ENCODE peak calls at places on chromosomes 16 and 17, in six cellular contexts. G is stomach, Z is mesendoderm, J is HAP-1, D is GM12878, K is MM.1S. F is an unnamed sample. For H3K4me1, the result is how much of the 10 kb centered on the place peaks cover.

GRCh38 chr16:74297296-74297665 is 667 bp downstream of the PSMD7 start:
- DNase-seq in Z (peak), D (no peak), J (peak), G (no peak), K (peak), F (no peak)

GRCh38 chr17:62628845-62629555 is 1.5 kb downstream of the MRC2 start:
- DNase-seq in Z (peak), J (peak), G (no peak), D (no peak), K (no peak), F (no peak)

GRCh38 chr17:2749058-2749783 is at the start of gene CCDC92B:
- DNase-seq in G (no peak), Z (no peak), K (no peak), J (no peak), D (no peak), F (no peak)

GRCh38 chr16:15708096-15708495 is 58.1 kb downstream of the NDE1 start:
- DNase-seq in G (no peak), D (no peak), K (no peak), Z (no peak), J (no peak), F (no peak)

GRCh38 chr16:28572659-28573510 is 19.2 kb downstream of the SGF29 start:
- DNase-seq in K (no peak), G (no peak), D (no peak), J (no peak), Z (peak), F (peak)

GRCh38 chr17:50048146-50048720 is 7.7 kb upstream of the ITGA3 start:
- DNase-seq in G (no peak), D (no peak), Z (no peak), J (no peak), K (no peak), F (no peak)

GRCh38 chr16:56631832-56632159 is 663 bp upstream of the MT1M start:
- DNase-seq in D (no peak), Z (no peak), G (no peak), K (no peak), J (no peak), F (no peak)

GRCh38 chr16:30437511-30438046 is 7.7 kb upstream of the DCTPP1 start:
- DNase-seq in J (no peak), K (no peak), D (no peak), G (peak), Z (no peak), F (peak)

GRCh38 chr17:64580384-64581307 is 73.9 kb downstream of the CEP95 start:
- DNase-seq in D (no peak), G (no peak), Z (no peak), J (no peak), K (no peak), F (no peak)

GRCh38 chr16:24677388-24677787 is 52.1 kb upstream of the TNRC6A start:
- DNase-seq in Z (no peak), J (no peak), G (no peak), K (no peak), D (no peak), F (no peak)

GRCh38 chr17:45998987-45999899 is at the start of gene STH:
- DNase-seq in J (no peak), K (no peak), G (no peak), Z (no peak), D (no peak), F (no peak)

GRCh38 chr16:66275795-66276428 is 90.6 kb upstream of the CDH5 start:
- DNase-seq in Z (peak), J (peak), D (no peak), G (peak), K (peak), F (peak)

GRCh38 chr16:69064789-69065313 is 40.6 kb upstream of the HAS3 start:
- DNase-seq in J (no peak), G (no peak), K (no peak), Z (no peak), D (no peak), F (no peak)

GRCh38 chr16:9393601-9394000 is 302.2 kb downstream of the HAPSTR1 start:
- DNase-seq in K (no peak), J (no peak), G (no peak), Z (no peak), D (no peak), F (no peak)

GRCh38 chr17:27327397-27327796 is 33.5 kb downstream of the WSB1 start:
- DNase-seq in K (no peak), G (no peak), D (no peak), J (no peak), Z (no peak), F (no peak)

GRCh38 chr16:50593410-50594139 is 45.4 kb downstream of the NKD1 start:
- DNase-seq in G (no peak), D (no peak), K (no peak), Z (peak), J (peak), F (no peak)

GRCh38 chr16:30183961-30184429 is 593 bp downstream of the CORO1A start:
- DNase-seq in D (peak), J (peak), Z (no peak), K (peak), G (peak), F (peak)

GRCh38 chr17:78338860-78339259 is 21.0 kb downstream of the SOCS3 start:
- DNase-seq in K (peak), Z (no peak), D (no peak), G (peak), J (no peak), F (no peak)

GRCh38 chr16:80027007-80027965 is 426.7 kb upstream of the MAF start:
- DNase-seq in J (peak), K (no peak), G (peak), Z (peak), D (peak), F (peak)

GRCh38 chr17:32015245-32016013 is 8.2 kb downstream of the LRRC37B start:
- DNase-seq in K (no peak), J (no peak), Z (no peak), G (no peak), D (no peak), F (no peak)

GRCh38 chr17:72658675-72659074 is 433.8 kb downstream of the SLC39A11 start:
- DNase-seq in K (no peak), G (no peak), D (no peak), J (no peak), Z (no peak), F (no peak)

GRCh38 chr17:40321502-40322416 is 12.8 kb downstream of the RARA start:
- DNase-seq in J (no peak), K (peak), D (no peak), G (peak), Z (no peak), F (no peak)

GRCh38 chr17:75665981-75666380 is 973 bp downstream of the RECQL5 start:
- DNase-seq in Z (no peak), D (no peak), G (no peak), K (no peak), J (no peak), F (no peak)

GRCh38 chr16:70676571-70677498 is 9.0 kb downstream of the MTSS2 start:
- DNase-seq in G (no peak), J (no peak), Z (peak), K (no peak), D (no peak), F (peak)

GRCh38 chr17:35618628-35619027 is 31.5 kb downstream of the AP2B1 start:
- DNase-seq in D (no peak), Z (no peak), G (no peak), J (no peak), K (no peak), F (no peak)
- H3K4me1 ChIP-seq in D (under half), Z (under half), G (under half), J (under half), K (under half), F (under half)

DNA sequence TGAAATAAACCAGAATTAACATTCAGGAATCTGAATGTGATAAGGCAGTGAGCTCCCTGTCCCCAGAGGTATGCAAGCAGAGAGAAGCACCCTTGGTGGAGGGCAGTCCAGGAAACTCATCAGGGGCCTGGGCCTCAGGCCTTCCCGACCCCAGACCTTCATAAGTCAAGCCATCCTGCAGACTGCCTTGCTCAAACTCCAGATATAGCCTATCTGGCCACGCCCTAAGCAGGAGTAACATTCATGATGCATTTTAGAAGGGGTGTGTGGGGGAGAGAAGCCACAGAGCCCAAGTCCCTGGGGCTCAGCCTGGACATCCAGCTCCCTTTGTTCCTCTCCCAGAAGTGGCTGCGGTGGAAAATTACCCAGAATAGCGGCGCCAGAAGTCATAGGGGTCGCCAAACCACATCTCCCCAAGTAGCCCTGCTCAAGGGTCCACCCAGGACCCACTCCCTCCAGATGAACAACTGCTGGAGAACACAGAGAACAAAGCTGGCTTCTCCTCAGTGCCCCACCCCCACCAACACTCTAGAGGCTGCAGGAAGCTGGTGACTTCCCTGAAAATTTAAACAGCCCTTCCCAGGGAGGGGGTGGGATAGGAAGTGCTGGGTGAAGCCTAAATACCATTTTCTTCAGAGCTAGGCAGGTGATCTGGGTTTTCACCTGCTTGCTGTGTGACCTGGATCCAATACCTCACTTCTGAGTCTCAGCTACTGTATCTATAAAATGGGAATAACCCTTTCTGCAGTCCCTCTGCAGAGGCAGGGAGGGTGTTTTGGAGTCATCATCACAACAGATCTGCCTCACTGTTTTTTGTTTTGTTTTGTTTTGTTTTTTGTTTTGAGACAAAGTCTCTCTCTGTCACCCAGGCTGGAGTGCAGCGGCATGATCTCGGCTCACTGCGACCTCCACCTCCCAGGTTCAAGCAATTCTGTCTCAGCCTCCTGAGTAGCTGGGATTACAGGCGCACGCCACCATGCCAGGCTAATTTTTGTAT is 1.5 kb upstream of the SREBF1 start:
- DNase-seq in D (no peak), Z (peak), K (no peak), G (no peak), J (peak), F (no peak)
- H3K4me1 ChIP-seq in D (under half), Z (under half), K (half or more), G (half or more), J (half or more), F (half or more)

GRCh38 chr16:85392756-85393673 is 220.1 kb upstream of the GSE1 start:
- DNase-seq in Z (no peak), G (no peak), D (no peak), J (no peak), K (no peak), F (peak)

GRCh38 chr16:85394511-85395206 is 218.5 kb upstream of the GSE1 start:
- DNase-seq in D (no peak), G (no peak), K (no peak), Z (peak), J (no peak), F (no peak)

GRCh38 chr16:85391769-85392583 is 221.1 kb upstream of the GSE1 start:
- DNase-seq in J (no peak), Z (no peak), K (no peak), D (no peak), G (no peak), F (no peak)

GRCh38 chr16:85395207-85395912 is 217.8 kb upstream of the GSE1 start:
- DNase-seq in J (peak), G (peak), D (peak), K (no peak), Z (no peak), F (peak)

GRCh38 chr16:85393674-85394510 is 219.2 kb upstream of the GSE1 start:
- DNase-seq in Z (peak), K (peak), G (peak), D (no peak), J (peak), F (peak)
- H3K4me1 ChIP-seq in Z (under half), K (under half), G (under half), D (under half), J (under half), F (under half)

GRCh38 chr16:57783883-57784282 is 18.4 kb downstream of the KIFC3 start:
- DNase-seq in D (no peak), K (no peak), Z (no peak), J (no peak), G (no peak), F (no peak)
- H3K4me1 ChIP-seq in D (under half), K (under half), Z (under half), J (under half), G (under half), F (under half)

DNA sequence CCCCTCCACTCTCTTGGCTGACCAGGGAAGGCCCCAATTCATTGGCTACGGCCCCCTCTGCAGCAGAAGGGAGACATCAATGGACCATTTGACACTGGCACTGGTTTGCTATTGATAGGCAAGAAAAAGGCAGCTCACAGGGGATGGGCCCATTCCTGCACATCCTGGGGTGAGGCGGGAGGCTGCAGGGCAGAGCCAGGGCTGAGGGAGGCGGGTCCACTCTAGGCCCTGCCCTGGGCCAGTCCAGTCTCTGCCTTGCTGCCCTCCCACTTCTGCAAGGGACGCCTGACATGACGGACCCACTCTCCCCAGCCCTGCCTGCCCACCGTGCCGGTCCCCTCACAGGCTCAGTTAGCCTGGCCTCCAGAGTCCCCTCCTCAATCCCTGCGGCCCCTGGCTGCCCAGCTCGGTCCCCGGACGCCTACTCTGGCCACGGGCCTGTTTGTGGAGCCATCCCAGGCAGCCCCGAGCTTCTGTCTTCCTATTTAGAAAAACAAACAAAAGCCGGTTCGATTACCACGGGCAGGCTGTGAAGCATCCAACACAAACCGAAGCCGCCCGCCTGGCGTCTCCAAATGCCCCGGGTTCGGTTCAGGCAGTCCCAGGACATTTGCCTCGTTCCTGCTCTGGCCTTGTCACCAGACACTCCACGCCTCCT is 160.7 kb downstream of the IRX5 start:
- DNase-seq in J (no peak), D (no peak), G (no peak), Z (no peak), K (no peak), F (no peak)
- H3K4me1 ChIP-seq in J (under half), D (under half), G (under half), Z (under half), K (under half), F (under half)

DNA sequence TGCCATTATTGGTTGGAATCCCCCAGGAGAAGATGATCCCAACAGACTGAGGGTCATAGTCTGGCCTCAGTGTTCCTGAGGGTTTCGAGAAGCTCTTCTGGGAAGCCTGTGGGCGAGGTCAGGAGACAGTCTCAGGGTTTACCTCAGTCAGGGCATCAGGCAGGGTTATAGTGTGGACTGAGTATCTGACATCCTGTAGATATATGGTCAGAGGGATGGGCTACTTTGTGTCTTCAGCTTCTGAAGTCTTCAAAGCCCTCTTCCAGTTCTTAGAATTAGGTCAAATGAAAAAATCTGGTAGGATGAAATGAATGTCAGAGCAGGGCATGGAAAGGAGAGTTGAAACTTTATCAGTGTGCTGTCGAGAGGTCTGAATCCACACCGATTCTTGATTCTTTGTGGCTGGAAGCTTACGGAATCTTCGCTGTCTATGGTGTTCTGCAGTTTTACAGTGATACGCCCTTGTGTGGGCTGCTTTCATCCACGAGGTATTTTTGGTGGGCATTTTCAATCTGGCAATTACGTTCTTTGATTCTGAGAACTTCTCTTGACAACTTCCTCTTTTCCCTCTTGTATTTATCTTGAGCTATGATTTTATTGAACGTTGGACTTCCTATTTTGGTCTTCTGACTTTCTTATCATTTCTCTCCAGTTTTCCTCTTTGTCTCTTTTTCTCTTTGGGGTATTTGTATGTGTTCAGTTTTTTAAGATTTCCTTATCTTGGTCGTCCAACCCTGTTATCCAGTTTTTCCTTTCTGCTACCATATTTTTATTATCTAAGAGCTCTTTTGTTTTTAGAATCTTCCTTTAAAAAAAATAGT is 30.4 kb downstream of the BPTF start:
- DNase-seq in K (no peak), D (no peak), G (no peak), J (no peak), Z (no peak), F (no peak)
- H3K4me1 ChIP-seq in K (under half), D (under half), G (under half), J (under half), Z (under half), F (under half)

DNA sequence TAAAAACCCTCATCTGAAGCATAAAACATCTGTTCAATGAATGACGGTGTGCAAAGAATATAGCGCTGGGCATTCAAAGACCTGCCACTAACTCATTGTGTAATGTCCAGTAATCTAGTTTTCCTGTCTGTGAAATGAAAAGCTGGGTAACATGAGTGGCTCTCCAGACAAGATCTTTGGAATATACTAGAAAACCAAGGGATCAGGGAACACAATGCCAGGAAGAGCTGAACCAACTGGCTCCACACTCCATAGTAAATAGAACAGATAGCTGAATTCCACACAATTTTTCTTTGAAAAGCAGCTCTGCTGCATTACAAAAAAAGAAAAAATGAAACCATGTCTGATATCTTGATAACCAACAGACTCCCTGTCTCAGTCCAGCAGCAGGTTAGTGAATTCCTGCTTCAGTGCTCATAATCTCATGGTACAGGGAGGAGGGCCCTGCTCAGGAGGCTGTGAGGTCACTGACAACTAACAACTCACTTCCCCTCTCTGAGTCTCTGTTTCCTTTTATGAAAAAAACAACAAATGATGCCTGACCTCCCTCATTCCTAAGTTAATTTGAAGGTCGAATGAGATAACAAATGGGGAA is 97.1 kb downstream of the CDH11 start:
- DNase-seq in G (no peak), D (no peak), Z (no peak), K (no peak), J (no peak), F (no peak)
- H3K4me1 ChIP-seq in G (under half), D (under half), Z (under half), K (under half), J (under half), F (under half)

DNA sequence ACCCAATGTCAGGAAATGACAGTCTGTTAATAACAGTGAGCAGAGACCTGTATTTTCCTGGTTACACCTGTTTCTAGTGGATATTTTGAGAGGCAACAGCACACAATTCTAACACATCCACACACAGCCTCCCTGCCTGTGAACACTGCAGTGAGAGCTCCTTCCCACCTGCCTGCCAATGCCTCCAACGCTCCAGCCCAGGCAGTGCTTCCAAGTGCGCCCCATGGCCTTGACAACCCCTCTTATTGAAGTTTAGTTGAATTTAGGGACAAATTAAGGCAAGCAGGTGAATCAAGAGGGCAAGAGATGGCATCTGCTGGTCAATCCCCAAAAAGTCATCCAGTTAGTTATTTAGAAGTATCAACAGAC is 4.7 kb upstream of the MXRA7 start:
- DNase-seq in Z (no peak), D (no peak), G (no peak), J (no peak), K (peak), F (no peak)
- H3K4me1 ChIP-seq in Z (under half), D (under half), G (under half), J (under half), K (under half), F (under half)